ENCODE peak calls at places on chromosomes 16 and 17, in eight cellular contexts. E, F, C, B, V, A, Y and T are unnamed samples. For H3K9me3 and H3K4me1, the result is how much of the 10 kb centered on the place peaks cover.

GRCh38 chr17:64938925-64939474 is 19.7 kb upstream of the LRRC37A3 start:
- DNase-seq in E (no peak), F (peak), C (peak), B (peak), V (peak), A (peak), Y (no peak), T (no peak)

GRCh38 chr17:4448197-4448980 is 14.6 kb downstream of the SPNS3 start:
- DNase-seq in E (no peak), F (no peak), C (no peak), B (no peak), V (no peak), A (no peak), Y (no peak), T (no peak)

GRCh38 chr17:64007838-64008282 is 9.7 kb downstream of the PRR29 start:
- DNase-seq in E (no peak), F (no peak), C (peak), B (peak), V (no peak), A (peak), Y (no peak), T (no peak)

GRCh38 chr17:34872640-34873039 is 88.6 kb downstream of the CCT6B start:
- DNase-seq in E (no peak), F (no peak), C (no peak), B (no peak), V (no peak), A (no peak), Y (no peak), T (no peak)

GRCh38 chr16:22198547-22199293 is 7.4 kb upstream of the EEF2K start:
- DNase-seq in E (no peak), F (no peak), C (no peak), B (no peak), V (no peak), A (peak), Y (no peak), T (no peak)

GRCh38 chr16:69494993-69495392 is 70.6 kb downstream of the CYB5B start:
- DNase-seq in E (no peak), F (peak), C (no peak), B (no peak), V (no peak), A (peak), Y (no peak), T (peak)

GRCh38 chr17:72529386-72529785 is 408.6 kb downstream of the SOX9 start:
- DNase-seq in E (no peak), F (peak), C (no peak), B (no peak), V (no peak), A (no peak), Y (no peak), T (no peak)

GRCh38 chr16:12345349-12345748 is 368.8 kb downstream of the SNX29 start:
- DNase-seq in E (no peak), F (no peak), C (no peak), B (no peak), V (no peak), A (no peak), Y (no peak), T (no peak)

GRCh38 chr17:49995055-49995738 is at the start of gene DLX3:
- DNase-seq in E (no peak), F (peak), C (peak), B (peak), V (no peak), A (peak), Y (peak), T (no peak)

DNA sequence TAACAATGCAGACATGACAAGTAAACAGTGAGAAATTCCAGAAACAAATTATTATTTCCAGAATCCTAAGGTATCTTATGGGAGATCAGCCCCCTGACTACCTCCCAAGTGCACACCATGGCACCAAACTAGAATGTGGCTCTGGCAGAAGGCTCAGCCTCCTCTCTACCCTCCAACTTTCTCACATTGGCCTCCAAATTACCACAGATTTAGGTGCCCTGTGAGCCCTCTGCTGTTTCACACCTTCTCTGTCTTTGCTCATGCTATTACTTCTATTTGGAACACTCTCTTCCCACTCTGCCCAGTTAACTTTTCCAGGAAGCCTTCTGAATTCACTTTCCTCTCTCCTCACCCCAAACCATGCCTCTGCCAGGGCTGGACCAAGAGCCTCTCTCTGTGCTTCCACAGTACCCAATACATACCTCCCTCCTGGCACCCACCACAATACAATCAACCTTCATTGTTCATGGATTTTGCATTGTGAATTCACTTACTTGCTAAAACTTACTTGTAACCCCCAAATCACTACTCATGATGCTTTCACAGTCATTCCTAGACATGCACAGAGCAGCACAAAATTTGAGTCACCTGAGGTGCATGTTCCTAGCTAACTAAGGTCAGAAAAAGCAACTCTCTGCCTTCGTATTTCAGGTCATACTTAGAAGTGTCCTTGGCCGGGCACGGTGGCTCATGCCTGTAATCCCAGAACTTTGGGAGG is 31.4 kb downstream of the SMG6 start:
- DNase-seq in E (no peak), F (no peak), C (no peak), B (no peak), V (no peak), A (no peak), Y (no peak), T (no peak)
- H3K27ac ChIP-seq in E (no peak), F (no peak), C (no peak), B (no peak), V (no peak), A (no peak), Y (no peak), T (no peak)

GRCh38 chr17:77177002-77177401 is 36.2 kb downstream of the SEC14L1 start:
- DNase-seq in E (no peak), F (no peak), C (no peak), B (no peak), V (no peak), A (no peak), Y (no peak), T (no peak)

GRCh38 chr17:77167472-77168306 is 26.9 kb downstream of the SEC14L1 start:
- DNase-seq in E (no peak), F (no peak), C (no peak), B (no peak), V (no peak), A (no peak), Y (no peak), T (no peak)

GRCh38 chr17:77174928-77175720 is 34.4 kb downstream of the SEC14L1 start:
- DNase-seq in E (no peak), F (peak), C (no peak), B (peak), V (no peak), A (no peak), Y (no peak), T (no peak)

GRCh38 chr17:77178050-77178449 is 37.3 kb downstream of the SEC14L1 start:
- DNase-seq in E (no peak), F (no peak), C (no peak), B (no peak), V (no peak), A (no peak), Y (no peak), T (no peak)

GRCh38 chr17:77173104-77173503 is 32.3 kb downstream of the SEC14L1 start:
- DNase-seq in E (no peak), F (no peak), C (no peak), B (no peak), V (no peak), A (no peak), Y (no peak), T (no peak)
- H3K9me3 ChIP-seq in E (under half), F (under half), C (under half), B (under half), V (under half), A (under half), Y (under half), T (under half)

GRCh38 chr16:81696136-81696958 is 82.7 kb upstream of the PLCG2 start:
- DNase-seq in E (no peak), F (no peak), C (no peak), B (no peak), V (no peak), A (no peak), Y (no peak), T (no peak)
- H3K4me1 ChIP-seq in E (under half), F (under half), C (under half), B (under half), V (under half), A (under half), Y (under half), T (under half)

DNA sequence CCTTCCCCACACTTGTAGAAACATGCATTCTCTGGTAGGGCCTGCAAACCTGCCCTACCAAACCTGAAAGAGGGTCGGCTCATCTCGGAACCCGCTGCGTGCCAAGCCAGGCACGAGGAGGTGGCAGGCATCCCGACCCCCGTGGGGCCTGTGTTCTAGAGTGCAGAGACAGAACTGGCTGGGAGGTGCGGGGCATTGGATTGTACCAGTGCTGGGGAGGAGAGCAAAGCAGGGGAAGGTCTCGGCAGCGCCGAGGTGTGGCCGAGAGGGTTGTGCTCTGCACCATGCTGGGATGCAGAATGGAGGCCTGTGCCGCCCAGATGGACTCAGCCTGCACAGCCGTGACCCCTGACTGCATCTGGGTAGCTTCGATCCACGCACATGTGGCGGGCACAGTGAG is 17.8 kb upstream of the MC1R start:
- DNase-seq in E (no peak), F (no peak), C (no peak), B (no peak), V (no peak), A (no peak), Y (no peak), T (no peak)
- H3K27ac ChIP-seq in E (no peak), F (no peak), C (no peak), B (no peak), V (no peak), A (no peak), Y (no peak), T (no peak)

GRCh38 chr17:26809033-26809432 is 484.9 kb upstream of the WSB1 start:
- DNase-seq in E (no peak), F (no peak), C (no peak), B (no peak), V (no peak), A (no peak), Y (no peak), T (no peak)
- H3K9me3 ChIP-seq in E (under half), F (half or more), C (under half), B (under half), V (half or more), A (half or more), Y (under half), T (under half)

GRCh38 chr17:21196126-21196525 is 17.8 kb downstream of the TMEM11 start:
- DNase-seq in E (no peak), F (no peak), C (no peak), B (no peak), V (no peak), A (no peak), Y (peak), T (no peak)
- H3K4me1 ChIP-seq in E (under half), F (under half), C (under half), B (under half), V (under half), A (under half), Y (under half), T (under half)

GRCh38 chr16:13921328-13921727 is 1.4 kb downstream of the ERCC4 start:
- DNase-seq in E (no peak), F (no peak), C (no peak), B (no peak), V (no peak), A (no peak), Y (peak), T (no peak)

GRCh38 chr16:13919683-13920509 is at the start of gene ERCC4:
- DNase-seq in E (peak), F (peak), C (peak), B (peak), V (peak), A (peak), Y (peak), T (peak)

GRCh38 chr16:13920510-13920818 is 510 bp downstream of the ERCC4 start:
- DNase-seq in E (no peak), F (no peak), C (no peak), B (no peak), V (no peak), A (no peak), Y (no peak), T (no peak)

GRCh38 chr16:13915033-13915635 is 4.8 kb upstream of the ERCC4 start:
- DNase-seq in E (no peak), F (no peak), C (no peak), B (no peak), V (no peak), A (no peak), Y (no peak), T (no peak)

DNA sequence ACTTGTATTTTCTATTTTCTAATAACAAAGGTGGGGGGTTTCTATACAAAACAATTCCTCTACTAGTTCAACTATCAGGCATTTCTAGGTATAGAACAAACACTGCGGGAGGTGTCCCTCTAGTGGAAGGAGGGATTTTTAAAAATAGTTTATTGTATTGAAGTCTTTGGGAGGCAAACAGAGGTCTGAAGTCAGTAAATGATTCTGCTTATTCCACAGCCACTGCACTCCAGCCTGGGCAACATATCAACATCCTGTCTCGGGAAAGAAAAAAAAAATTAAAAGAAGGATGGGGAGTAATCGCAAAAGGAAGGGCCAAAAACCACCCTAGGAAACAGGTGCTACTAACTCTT is 648 bp upstream of the ERCC4 start:
- DNase-seq in E (no peak), F (peak), C (no peak), B (peak), V (no peak), A (no peak), Y (peak), T (no peak)
- H3K27ac ChIP-seq in E (peak), F (no peak), C (peak), B (peak), V (no peak), A (no peak), Y (no peak), T (no peak)

GRCh38 chr17:6775871-6776405 is at the start of gene FBXO39:
- DNase-seq in E (no peak), F (peak), C (peak), B (no peak), V (no peak), A (peak), Y (no peak), T (no peak)
- H3K9me3 ChIP-seq in E (under half), F (under half), C (under half), B (under half), V (under half), A (under half), Y (under half), T (under half)